ENCODE peak calls at places on chromosome 17, in five cellular contexts. One of them, this sample, is unnamed.

GRCh38 chr17:3663102-3664011 is 5.0 kb downstream of the TAX1BP3 start:
- DNase-seq in K562: no peak
- DNase-seq in GM12878: no peak
- DNase-seq in H1: no peak
- DNase-seq in HCT116: no peak
- DNase-seq in this sample: no peak

GRCh38 chr17:69947027-69947759 is 127.8 kb upstream of the KCNJ16 start:
- DNase-seq in K562: peak
- DNase-seq in GM12878: no peak
- DNase-seq in H1: no peak
- DNase-seq in HCT116: no peak
- DNase-seq in this sample: no peak

GRCh38 chr17:69501591-69502468 is 87.3 kb downstream of the MAP2K6 start:
- DNase-seq in K562: no peak
- DNase-seq in GM12878: no peak
- DNase-seq in H1: no peak
- DNase-seq in HCT116: no peak
- DNase-seq in this sample: peak

GRCh38 chr17:8015957-8016631 is 13.7 kb downstream of the GUCY2D start:
- DNase-seq in K562: no peak
- DNase-seq in GM12878: no peak
- DNase-seq in H1: peak
- DNase-seq in HCT116: no peak
- DNase-seq in this sample: no peak

GRCh38 chr17:52157603-52158449 is 688 bp downstream of the CA10 start:
- DNase-seq in K562: no peak
- DNase-seq in GM12878: no peak
- DNase-seq in H1: peak
- DNase-seq in HCT116: no peak
- DNase-seq in this sample: no peak

GRCh38 chr17:61335105-61335844 is 64.4 kb upstream of the TBX2 start:
- DNase-seq in K562: no peak
- DNase-seq in GM12878: no peak
- DNase-seq in H1: no peak
- DNase-seq in HCT116: no peak
- DNase-seq in this sample: peak

GRCh38 chr17:32124985-32125847 is 17.1 kb upstream of the RHOT1 start:
- DNase-seq in K562: no peak
- DNase-seq in GM12878: no peak
- DNase-seq in H1: no peak
- DNase-seq in HCT116: no peak
- DNase-seq in this sample: no peak

GRCh38 chr17:56440391-56440790 is 153.1 kb upstream of the NOG start:
- DNase-seq in K562: no peak
- DNase-seq in GM12878: no peak
- DNase-seq in H1: no peak
- DNase-seq in HCT116: no peak
- DNase-seq in this sample: no peak

GRCh38 chr17:63511331-63511730 is 11.8 kb upstream of the KCNH6 start:
- DNase-seq in K562: no peak
- DNase-seq in GM12878: no peak
- DNase-seq in H1: no peak
- DNase-seq in HCT116: no peak
- DNase-seq in this sample: no peak

GRCh38 chr17:16442594-16443389 is 27.4 kb downstream of the TRPV2 start:
- DNase-seq in K562: no peak
- DNase-seq in GM12878: no peak
- DNase-seq in H1: no peak
- DNase-seq in HCT116: no peak
- DNase-seq in this sample: no peak
- TF ChIP-seq ATF3 in K562: no peak
- TF ChIP-seq ATF3 in GM12878: no peak
- TF ChIP-seq ATF3 in H1: no peak
- TF ChIP-seq ATF3 in HCT116: no peak
- TF ChIP-seq ATF3 in this sample: no peak

GRCh38 chr17:29929544-29930398 is at the start of gene SSH2:
- DNase-seq in K562: peak
- DNase-seq in GM12878: peak
- DNase-seq in H1: peak
- DNase-seq in HCT116: peak
- DNase-seq in this sample: peak

GRCh38 chr17:29931253-29931932 is 1.4 kb upstream of the SSH2 start:
- DNase-seq in K562: peak
- DNase-seq in GM12878: peak
- DNase-seq in H1: peak
- DNase-seq in HCT116: peak
- DNase-seq in this sample: peak

GRCh38 chr17:29929006-29929543 is 953 bp downstream of the SSH2 start:
- DNase-seq in K562: no peak
- DNase-seq in GM12878: no peak
- DNase-seq in H1: peak
- DNase-seq in HCT116: no peak
- DNase-seq in this sample: peak

GRCh38 chr17:29933379-29933778 is 3.4 kb upstream of the SSH2 start:
- DNase-seq in K562: no peak
- DNase-seq in GM12878: no peak
- DNase-seq in H1: no peak
- DNase-seq in HCT116: peak
- DNase-seq in this sample: peak

DNA sequence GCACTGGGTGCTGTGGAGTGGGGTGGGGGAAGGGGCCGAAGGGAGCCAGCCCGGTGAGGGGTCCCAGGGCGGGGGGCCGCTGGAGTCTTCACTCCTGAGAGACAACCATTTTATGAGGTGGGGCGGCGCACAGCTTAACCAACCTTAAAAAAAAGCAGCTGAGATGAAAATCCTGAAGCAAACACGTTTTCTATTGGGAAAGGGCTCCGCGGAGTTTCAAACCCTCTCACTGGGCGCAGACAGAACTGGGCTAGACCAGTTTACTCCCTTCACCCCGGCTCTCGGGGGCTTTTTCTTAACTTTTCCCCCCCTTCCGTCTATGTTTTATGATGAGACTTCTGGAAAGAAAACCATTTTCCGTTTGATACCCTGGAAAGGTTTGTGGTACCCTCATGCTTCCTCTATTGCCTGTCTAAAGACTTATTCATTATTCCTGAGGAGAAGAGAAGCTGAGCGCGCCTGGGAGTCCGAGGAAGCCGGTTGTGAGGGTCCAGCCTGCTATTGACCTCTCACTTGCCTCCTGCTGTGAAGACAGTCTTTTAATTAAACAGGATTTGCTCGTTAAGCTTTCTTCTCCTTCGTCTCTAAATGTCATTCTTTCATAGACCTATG is 477 bp upstream of the SSH2 start:
- DNase-seq in K562: no peak
- DNase-seq in GM12878: no peak
- DNase-seq in H1: peak
- DNase-seq in HCT116: no peak
- DNase-seq in this sample: peak
- TF ChIP-seq SIN3A in K562: no peak
- TF ChIP-seq SIN3A in GM12878: no peak
- TF ChIP-seq SIN3A in H1: no peak
- TF ChIP-seq SIN3A in HCT116: no peak
- TF ChIP-seq SIN3A in this sample: no peak

GRCh38 chr17:40956401-40957254 is 10.1 kb downstream of the KRT39 start:
- DNase-seq in K562: no peak
- DNase-seq in GM12878: no peak
- DNase-seq in H1: no peak
- DNase-seq in HCT116: peak
- DNase-seq in this sample: peak
- TF ChIP-seq ATF3 in K562: no peak
- TF ChIP-seq ATF3 in GM12878: no peak
- TF ChIP-seq ATF3 in H1: no peak
- TF ChIP-seq ATF3 in HCT116: peak
- TF ChIP-seq ATF3 in this sample: peak

DNA sequence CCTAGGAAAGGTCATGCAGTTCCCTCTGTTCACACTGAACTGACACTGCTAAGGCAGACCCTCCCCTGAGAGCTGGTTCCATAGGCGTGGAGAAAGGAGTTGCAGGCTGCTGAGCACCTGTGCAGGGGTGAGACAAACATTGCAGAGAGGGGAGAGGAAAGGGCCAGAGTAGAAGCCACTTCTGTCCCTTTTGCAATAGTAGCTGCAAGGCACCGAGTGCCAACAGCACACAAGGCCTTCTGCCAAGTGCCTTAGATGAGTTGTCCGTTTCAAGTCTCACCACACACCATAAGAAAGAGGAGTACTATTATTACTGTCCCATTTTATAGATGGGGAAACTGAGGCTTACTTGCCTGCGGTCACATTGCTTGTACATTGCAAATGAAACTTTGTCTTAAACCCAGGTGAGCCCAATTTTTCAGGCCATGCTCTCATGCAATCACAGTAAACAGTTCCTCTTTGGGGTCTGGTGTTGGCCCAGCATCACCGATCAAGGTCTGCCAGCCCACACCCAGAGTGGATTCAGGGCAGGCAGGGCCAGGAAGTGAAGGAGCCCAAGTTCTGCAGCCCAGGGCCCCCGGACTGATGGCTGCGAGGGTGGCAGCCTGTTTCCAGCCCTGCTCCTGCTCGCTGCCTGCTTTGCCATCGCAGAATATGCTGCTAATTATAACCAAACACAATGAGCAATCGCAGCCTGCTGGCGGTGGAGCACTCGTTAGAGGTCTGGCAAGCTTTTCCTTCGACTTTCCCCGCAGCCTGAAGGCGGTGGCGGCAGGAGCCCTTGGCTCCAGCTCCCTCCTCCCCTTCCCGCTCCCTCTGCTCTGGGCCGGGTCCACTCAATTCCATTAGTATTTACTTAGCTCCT is 36.8 kb upstream of the DYNLL2 start:
- DNase-seq in K562: no peak
- DNase-seq in GM12878: no peak
- DNase-seq in H1: peak
- DNase-seq in HCT116: no peak
- DNase-seq in this sample: no peak
- TF ChIP-seq SIN3A in K562: no peak
- TF ChIP-seq SIN3A in GM12878: no peak
- TF ChIP-seq SIN3A in H1: no peak
- TF ChIP-seq SIN3A in HCT116: no peak
- TF ChIP-seq SIN3A in this sample: no peak

This sample was measured in HepG2.